ENCODE peak calls at places on chromosomes 1 and 21, in seven cellular contexts. D, Z, P, S, A, X and U are unnamed samples.

GRCh38 chr1:76198452-76198851 is 123.9 kb downstream of the ST6GALNAC3 start:
- DNase-seq in D (no peak), Z (no peak), P (no peak), S (no peak), A (no peak), X (no peak), U (no peak)

GRCh38 chr1:53982034-53982761 is 35.8 kb downstream of the LDLRAD1 start:
- DNase-seq in D (no peak), Z (no peak), P (peak), S (no peak), A (peak), X (peak), U (peak)

GRCh38 chr1:117237701-117238413 is 27.1 kb upstream of the VTCN1 start:
- DNase-seq in D (no peak), Z (no peak), P (peak), S (no peak), A (peak), X (peak), U (peak)

GRCh38 chr1:94009304-94009703 is 100.1 kb upstream of the GCLM start:
- DNase-seq in D (no peak), Z (no peak), P (no peak), S (no peak), A (no peak), X (no peak), U (no peak)

GRCh38 chr1:30523055-30524020 is 200.0 kb downstream of the MATN1 start:
- DNase-seq in D (no peak), Z (no peak), P (peak), S (no peak), A (peak), X (no peak), U (peak)

GRCh38 chr21:36029309-36029708 is 31.0 kb downstream of the SETD4 start:
- DNase-seq in D (no peak), Z (no peak), P (no peak), S (no peak), A (no peak), X (no peak), U (no peak)

GRCh38 chr1:45854724-45855123 is 51.3 kb downstream of the MAST2 start:
- DNase-seq in D (no peak), Z (no peak), P (no peak), S (no peak), A (no peak), X (peak), U (no peak)

GRCh38 chr21:27320868-27321267 is 354.0 kb upstream of the ADAMTS5 start:
- DNase-seq in D (no peak), Z (no peak), P (no peak), S (peak), A (no peak), X (no peak), U (no peak)

GRCh38 chr1:155083865-155084721 is 5.5 kb downstream of the EFNA3 start:
- DNase-seq in D (no peak), Z (no peak), P (peak), S (no peak), A (peak), X (peak), U (peak)

GRCh38 chr21:34517491-34518245 is 5.7 kb upstream of the KCNE1 start:
- DNase-seq in D (no peak), Z (no peak), P (no peak), S (no peak), A (no peak), X (no peak), U (peak)

GRCh38 chr1:72442251-72442650 is 159.9 kb upstream of the NEGR1 start:
- DNase-seq in D (no peak), Z (no peak), P (peak), S (no peak), A (peak), X (no peak), U (no peak)